ENCODE peak calls at places on chromosomes 1 and 21, in six cellular contexts. O is IMR-90, A is mesenchymal stem cell, Q is neuronal stem cell, B is H1, W is mesendoderm. R is an unnamed sample.

GRCh38 chr1:189500777-189501176 is 976.9 kb downstream of the BRINP3 start:
- DNase-seq in O (peak; percentile 55), A (no peak), Q (no peak), B (no peak), W (no peak), R (no peak)

GRCh38 chr1:66003690-66004089 is 211.0 kb downstream of the PDE4B start:
- DNase-seq in O (no peak), A (no peak), Q (no peak), B (no peak), W (no peak), R (peak; percentile 47)

GRCh38 chr1:197776348-197777082 is 1.2 kb upstream of the DENND1B start:
- DNase-seq in O (peak; percentile 93), A (peak; percentile 61), Q (no peak), B (no peak), W (no peak), R (peak; percentile 25)

GRCh38 chr1:145858238-145858936 is 494 bp downstream of the PIAS3 start:
- DNase-seq in O (peak; percentile 19), A (peak; percentile 50), Q (peak; percentile 49), B (peak; percentile 93), W (peak; percentile 91), R (peak; percentile 32)

GRCh38 chr1:64163972-64164371 is 39.5 kb upstream of the UBE2U start:
- DNase-seq in O (peak; percentile 64), A (peak; percentile 53), Q (peak; percentile 14), B (no peak), W (peak; percentile 79), R (no peak)

GRCh38 chr1:181113061-181113695 is 24.7 kb downstream of the IER5 start:
- DNase-seq in O (peak; percentile 77), A (peak; percentile 73), Q (no peak), B (no peak), W (peak; percentile 71), R (peak; percentile 71)

GRCh38 chr1:89603651-89604413 is 29.1 kb upstream of the LRRC8C start:
- DNase-seq in O (peak; percentile 62), A (no peak), Q (no peak), B (no peak), W (no peak), R (no peak)

GRCh38 chr1:234608720-234609527 is 1.1 kb downstream of the IRF2BP2 start:
- DNase-seq in O (no peak), A (peak; percentile 63), Q (peak; percentile 43), B (peak; percentile 67), W (peak; percentile 76), R (peak; percentile 65)

GRCh38 chr1:210483821-210484220 is 155.1 kb downstream of the HHAT start:
- DNase-seq in O (no peak), A (no peak), Q (no peak), B (no peak), W (no peak), R (no peak)

GRCh38 chr1:118204648-118205047 is 19.6 kb upstream of the SPAG17 start:
- DNase-seq in O (no peak), A (no peak), Q (no peak), B (no peak), W (no peak), R (no peak)

GRCh38 chr1:8423702-8424538 is 106.0 kb downstream of the SLC45A1 start:
- DNase-seq in O (peak; percentile 65), A (peak; percentile 73), Q (peak; percentile 75), B (peak; percentile 87), W (peak; percentile 94), R (peak; percentile 42)

GRCh38 chr1:42340898-42341297 is 5.9 kb upstream of the FOXJ3 start:
- DNase-seq in O (no peak), A (no peak), Q (no peak), B (no peak), W (no peak), R (no peak)

GRCh38 chr21:32336711-32337110 is 38.1 kb downstream of the MRAP start:
- DNase-seq in O (peak; percentile 56), A (peak; percentile 11), Q (no peak), B (no peak), W (no peak), R (no peak)

GRCh38 chr1:67313934-67314671 is 6.4 kb downstream of the IL12RB2 start:
- DNase-seq in O (no peak), A (no peak), Q (no peak), B (no peak), W (no peak), R (no peak)

GRCh38 chr1:10529096-10529495 is 54.3 kb downstream of the PEX14 start:
- DNase-seq in O (no peak), A (peak; percentile 38), Q (no peak), B (no peak), W (peak; percentile 53), R (no peak)
- H3K4me3 ChIP-seq in O (peak overlapping the region; percentile 36), A (no peak overlapping the region), Q (no peak overlapping the region), B (no peak overlapping the region), W (no peak overlapping the region), R (no peak overlapping the region)

DNA sequence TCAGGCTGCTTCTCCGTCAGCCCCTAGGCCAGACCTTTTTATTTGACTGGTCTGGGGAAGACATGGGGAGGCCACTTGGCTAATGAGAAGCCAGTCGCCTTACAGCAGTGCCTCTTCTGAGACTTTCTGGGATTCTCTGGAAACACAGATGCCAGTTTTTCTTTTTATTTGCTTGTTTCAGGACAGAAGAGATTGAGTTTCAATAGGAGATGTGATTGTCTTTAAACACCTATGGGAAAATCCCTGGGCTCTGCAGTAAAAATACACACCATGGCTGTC is 15.4 kb upstream of the BTG2 start:
- DNase-seq in O (no peak), A (no peak), Q (no peak), B (no peak), W (no peak), R (no peak)
- H3K18ac ChIP-seq in O (no peak overlapping the region), A (no peak overlapping the region), Q (peak overlapping the region; percentile 91), B (no peak overlapping the region), W (no peak overlapping the region), R (no peak overlapping the region)

DNA sequence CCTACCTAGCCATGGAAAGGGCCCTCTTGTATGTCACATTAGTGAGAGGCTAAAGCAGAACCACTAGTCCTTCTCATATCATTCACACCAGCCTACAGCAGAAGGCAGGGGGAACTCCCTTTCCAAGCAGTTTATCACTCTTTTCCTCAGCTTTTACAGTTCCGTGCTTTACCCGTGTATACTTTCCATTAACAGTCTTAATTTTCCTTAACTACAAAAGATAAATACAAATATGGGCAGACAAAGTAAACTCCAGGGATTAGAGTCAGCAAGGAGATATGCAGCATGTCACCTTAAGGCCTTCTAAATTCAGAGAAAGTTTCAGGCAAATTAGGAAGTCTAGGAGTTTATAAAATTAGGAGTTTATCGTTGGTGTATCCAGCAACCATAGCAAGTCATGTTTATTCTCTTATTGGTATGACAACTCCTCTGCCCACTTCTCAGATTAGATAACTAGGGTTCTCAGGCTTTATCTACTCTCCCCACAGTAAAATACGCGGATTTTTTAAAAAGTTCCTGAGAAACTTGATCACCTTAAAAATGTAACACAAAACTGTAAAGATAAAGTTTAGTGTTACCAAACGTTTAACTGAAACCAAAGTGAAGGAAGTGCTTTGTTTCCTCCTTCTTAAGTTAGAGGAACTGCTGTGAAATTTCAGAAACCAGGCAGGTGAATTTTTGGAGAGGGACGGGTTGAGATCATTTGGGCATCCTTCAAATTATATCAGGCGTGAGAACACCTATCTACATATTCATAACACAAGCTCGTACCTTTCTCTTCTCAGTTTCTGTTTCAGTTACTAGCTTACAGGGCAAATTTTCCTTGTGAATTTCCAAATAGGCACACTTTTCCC is 42.7 kb upstream of the SLC19A2 start:
- DNase-seq in O (no peak), A (no peak), Q (no peak), B (no peak), W (peak; percentile 29), R (no peak)
- H3K4me3 ChIP-seq in O (no peak overlapping the region), A (no peak overlapping the region), Q (no peak overlapping the region), B (no peak overlapping the region), W (no peak overlapping the region), R (no peak overlapping the region)

GRCh38 chr1:151008244-151009205 is at the start of gene PRUNE1:
- DNase-seq in O (peak; percentile 94), A (peak; percentile 99), Q (peak; percentile 92), B (peak; percentile 97), W (peak; percentile 99), R (peak; percentile 99)
- H3K18ac ChIP-seq in O (peak within 1 kb of the TSS; percentile 43), A (peak within 1 kb of the TSS; percentile 85), Q (peak within 1 kb of the TSS; percentile 49), B (peak within 1 kb of the TSS; percentile 64), W (no peak within 1 kb of the TSS), R (peak within 1 kb of the TSS; percentile 93)

GRCh38 chr1:185694081-185694480 is 40.1 kb upstream of the HMCN1 start:
- DNase-seq in O (no peak), A (no peak), Q (no peak), B (no peak), W (no peak), R (no peak)
- H3K4me3 ChIP-seq in O (no peak overlapping the region), A (no peak overlapping the region), Q (no peak overlapping the region), B (no peak overlapping the region), W (no peak overlapping the region), R (no peak overlapping the region)

GRCh38 chr1:227272428-227272827 is 45.9 kb downstream of the CDC42BPA start:
- DNase-seq in O (no peak), A (no peak), Q (no peak), B (no peak), W (no peak), R (no peak)

GRCh38 chr1:227268943-227269342 is 49.3 kb downstream of the CDC42BPA start:
- DNase-seq in O (no peak), A (peak; percentile 17), Q (no peak), B (no peak), W (no peak), R (no peak)

GRCh38 chr1:227270554-227270953 is 47.7 kb downstream of the CDC42BPA start:
- DNase-seq in O (no peak), A (peak; percentile 63), Q (no peak), B (no peak), W (no peak), R (no peak)

DNA sequence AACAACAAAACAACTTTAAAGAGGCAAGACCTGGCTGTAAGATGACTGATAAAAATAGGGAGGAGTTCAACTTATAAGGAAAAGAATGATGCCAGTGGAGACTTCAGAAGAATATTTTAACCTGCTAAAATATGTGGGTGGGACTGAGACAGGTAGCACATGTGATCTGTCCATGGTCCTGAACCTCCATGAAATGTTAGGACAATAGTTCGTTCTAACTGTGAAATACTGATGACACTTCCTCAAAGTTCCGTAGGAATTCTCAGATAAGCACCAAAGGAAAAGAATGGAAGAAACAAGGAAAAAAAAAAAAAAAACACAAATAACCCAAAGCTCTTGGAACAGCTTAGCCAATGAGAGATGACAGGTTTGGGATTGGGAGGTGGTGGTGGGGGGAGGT is 44.7 kb downstream of the CDC42BPA start:
- DNase-seq in O (peak; percentile 8), A (no peak), Q (peak; percentile 23), B (no peak), W (peak; percentile 79), R (peak; percentile 64)
- H3K18ac ChIP-seq in O (no peak overlapping the region), A (no peak overlapping the region), Q (no peak overlapping the region), B (no peak overlapping the region), W (no peak overlapping the region), R (no peak overlapping the region)

R was measured in trophoblast cell.